ENCODE peak calls at places on chromosomes 16 and 17, in six cellular contexts. N is GM23248; X is prostate gland; W is neuronal stem cell; Y is CD8-positive, alpha-beta memory T cell; V is upper lobe of right lung. O is an unnamed sample. For H3K27me3, the result is how much of the 10 kb centered on the place peaks cover.

GRCh38 chr16:66668777-66669444 is 27.6 kb downstream of the CMTM4 start:
- DNase-seq in N (peak), X (no peak), W (no peak), Y (no peak), V (no peak), O (no peak)

GRCh38 chr16:67563708-67564468 is 1.6 kb downstream of the CTCF start:
- DNase-seq in N (peak), X (peak), W (no peak), Y (peak), V (no peak), O (peak)

GRCh38 chr17:29363716-29364115 is 26.4 kb upstream of the TAOK1 start:
- DNase-seq in N (no peak), X (no peak), W (no peak), Y (no peak), V (no peak), O (peak)

GRCh38 chr17:81884520-81884919 is 6.9 kb downstream of the ALYREF start:
- DNase-seq in N (no peak), X (no peak), W (no peak), Y (no peak), V (no peak), O (no peak)

GRCh38 chr17:50578173-50578572 is 17.7 kb downstream of the CACNA1G start:
- DNase-seq in N (no peak), X (no peak), W (no peak), Y (no peak), V (no peak), O (no peak)

GRCh38 chr16:30533146-30533522 is 1.5 kb downstream of the ZNF747 start:
- DNase-seq in N (no peak), X (no peak), W (no peak), Y (no peak), V (peak), O (peak)

GRCh38 chr16:82580293-82580900 is 46.4 kb upstream of the CDH13 start:
- DNase-seq in N (peak), X (peak), W (no peak), Y (no peak), V (no peak), O (no peak)

GRCh38 chr16:84374160-84374489 is 5.8 kb downstream of the ATP2C2 start:
- DNase-seq in N (peak), X (no peak), W (no peak), Y (no peak), V (no peak), O (no peak)

GRCh38 chr17:4087911-4088693 is 54.7 kb downstream of the ZZEF1 start:
- DNase-seq in N (peak), X (no peak), W (no peak), Y (no peak), V (no peak), O (no peak)

GRCh38 chr16:13372421-13372820 is 471.0 kb downstream of the SHISA9 start:
- DNase-seq in N (no peak), X (no peak), W (no peak), Y (no peak), V (no peak), O (no peak)

GRCh38 chr17:15444805-15445204 is 22.6 kb downstream of the CDRT4 start:
- DNase-seq in N (peak), X (no peak), W (no peak), Y (no peak), V (no peak), O (no peak)

GRCh38 chr17:58200024-58200633 is 7.6 kb downstream of the EPX start:
- DNase-seq in N (peak), X (peak), W (peak), Y (peak), V (peak), O (peak)

GRCh38 chr17:28481081-28481571 is 7.7 kb downstream of the SLC13A2 start:
- DNase-seq in N (no peak), X (no peak), W (no peak), Y (no peak), V (peak), O (no peak)

GRCh38 chr16:62014534-62014933 is 21.7 kb downstream of the CDH8 start:
- DNase-seq in N (no peak), X (no peak), W (no peak), Y (no peak), V (no peak), O (no peak)

GRCh38 chr17:82592289-82592683 is 56.0 kb downstream of the WDR45B start:
- DNase-seq in N (peak), X (peak), W (no peak), Y (no peak), V (peak), O (no peak)

GRCh38 chr17:73956595-73957465 is 246.6 kb upstream of the RPL38 start:
- DNase-seq in N (peak), X (no peak), W (peak), Y (no peak), V (peak), O (peak)

GRCh38 chr16:82658796-82659195 is 32.0 kb downstream of the CDH13 start:
- DNase-seq in N (no peak), X (no peak), W (no peak), Y (no peak), V (no peak), O (no peak)

GRCh38 chr16:74936902-74937560 is 47.9 kb downstream of the WDR59 start:
- DNase-seq in N (peak), X (no peak), W (no peak), Y (no peak), V (no peak), O (no peak)

GRCh38 chr17:57875109-57876022 is 25.5 kb upstream of the MRPS23 start:
- DNase-seq in N (peak), X (peak), W (peak), Y (no peak), V (peak), O (no peak)

GRCh38 chr16:84800579-84800978 is 19.2 kb upstream of the CRISPLD2 start:
- DNase-seq in N (no peak), X (no peak), W (no peak), Y (no peak), V (no peak), O (no peak)

GRCh38 chr17:58158181-58158580 is 8.6 kb upstream of the OR4D2 start:
- DNase-seq in N (no peak), X (no peak), W (no peak), Y (no peak), V (no peak), O (no peak)

GRCh38 chr16:86869288-86870022 is 291.1 kb downstream of the FOXL1 start:
- DNase-seq in N (no peak), X (no peak), W (no peak), Y (no peak), V (peak), O (no peak)

GRCh38 chr17:4449736-4450135 is 16.0 kb downstream of the SPNS3 start:
- DNase-seq in N (peak), X (no peak), W (no peak), Y (no peak), V (peak), O (no peak)

GRCh38 chr17:46044286-46044928 is 45.4 kb downstream of the STH start:
- DNase-seq in N (peak), X (peak), W (peak), Y (peak), V (no peak), O (peak)

GRCh38 chr17:75412455-75413317 is 7.2 kb upstream of the GRB2 start:
- DNase-seq in N (peak), X (peak), W (peak), Y (peak), V (no peak), O (no peak)

GRCh38 chr17:28892024-28892423 is 5.5 kb downstream of the FLOT2 start:
- DNase-seq in N (no peak), X (no peak), W (no peak), Y (no peak), V (no peak), O (no peak)

GRCh38 chr16:51154271-51155171 is 3.5 kb upstream of the SALL1 start:
- DNase-seq in N (no peak), X (no peak), W (no peak), Y (no peak), V (no peak), O (peak)

GRCh38 chr17:36807496-36808180 is 129.6 kb upstream of the LHX1 start:
- DNase-seq in N (no peak), X (no peak), W (no peak), Y (no peak), V (no peak), O (no peak)
- H3K27me3 ChIP-seq in N (half or more), X (under half), W (under half), Y (under half), V (half or more), O (under half)

GRCh38 chr16:704047-704446 is 1.6 kb downstream of the FBXL16 start:
- DNase-seq in N (no peak), X (no peak), W (no peak), Y (no peak), V (no peak), O (no peak)

GRCh38 chr16:703406-703805 is 2.2 kb downstream of the FBXL16 start:
- DNase-seq in N (no peak), X (no peak), W (no peak), Y (no peak), V (no peak), O (no peak)

GRCh38 chr16:698911-699671 is 6.5 kb downstream of the FBXL16 start:
- DNase-seq in N (no peak), X (no peak), W (no peak), Y (no peak), V (no peak), O (no peak)

GRCh38 chr16:702341-702740 is 3.3 kb downstream of the FBXL16 start:
- DNase-seq in N (no peak), X (no peak), W (no peak), Y (no peak), V (no peak), O (no peak)

DNA sequence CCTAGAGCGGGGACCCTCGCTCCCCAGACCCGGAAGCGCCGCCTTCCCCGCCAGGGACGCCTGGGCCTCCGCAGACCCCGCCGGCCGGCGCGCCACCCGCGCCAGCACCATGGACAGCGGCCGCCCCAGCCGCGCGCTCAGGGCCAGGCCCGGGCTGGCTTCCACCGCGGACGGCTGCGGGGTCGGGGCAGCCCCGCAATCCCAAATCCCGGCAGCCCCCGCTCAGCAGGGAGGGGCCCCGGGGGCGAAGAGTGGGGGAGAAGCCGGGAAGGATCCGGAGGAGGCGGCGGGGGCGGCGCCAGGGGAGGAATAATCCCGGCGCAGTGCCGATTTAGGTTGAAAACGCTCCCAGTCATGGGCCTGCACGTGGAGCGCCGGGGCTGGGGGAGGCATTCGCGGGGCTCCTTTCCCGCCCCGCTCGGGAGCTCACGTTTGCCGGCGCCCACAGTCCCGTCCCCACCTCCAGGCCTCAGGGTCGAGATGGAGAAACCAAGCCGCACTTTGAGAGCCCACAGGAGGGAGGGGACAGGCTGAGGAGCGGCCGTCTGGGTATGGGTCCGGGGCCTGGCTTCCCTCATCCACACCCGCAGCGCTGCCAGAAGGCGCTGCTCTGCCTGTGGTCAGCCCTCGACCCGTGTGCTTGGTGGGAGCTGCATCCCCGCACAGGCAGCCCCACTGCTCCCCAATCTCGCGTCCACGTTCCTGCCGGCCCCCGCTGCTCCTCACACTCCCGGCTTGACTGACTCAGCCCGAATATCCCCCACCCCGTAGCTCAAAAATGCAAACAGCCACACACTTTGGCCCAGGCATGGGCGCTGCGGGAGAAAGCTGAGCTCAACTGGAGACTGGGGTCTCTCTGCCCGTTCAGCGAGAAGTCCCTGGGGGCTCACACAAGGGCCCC is 4.7 kb downstream of the FBXL16 start:
- DNase-seq in N (peak), X (no peak), W (peak), Y (peak), V (no peak), O (no peak)
- H3K27me3 ChIP-seq in N (under half), X (under half), W (under half), Y (under half), V (half or more), O (under half)

GRCh38 chr17:9011001-9011400 is 10.3 kb upstream of the NTN1 start:
- DNase-seq in N (no peak), X (no peak), W (no peak), Y (no peak), V (no peak), O (no peak)

GRCh38 chr17:9009096-9009495 is 12.2 kb upstream of the NTN1 start:
- DNase-seq in N (no peak), X (no peak), W (no peak), Y (no peak), V (no peak), O (no peak)

GRCh38 chr17:9007052-9007714 is 14.1 kb upstream of the NTN1 start:
- DNase-seq in N (no peak), X (no peak), W (no peak), Y (no peak), V (no peak), O (no peak)

GRCh38 chr17:9006175-9006767 is 15.0 kb upstream of the NTN1 start:
- DNase-seq in N (no peak), X (no peak), W (no peak), Y (no peak), V (no peak), O (no peak)

DNA sequence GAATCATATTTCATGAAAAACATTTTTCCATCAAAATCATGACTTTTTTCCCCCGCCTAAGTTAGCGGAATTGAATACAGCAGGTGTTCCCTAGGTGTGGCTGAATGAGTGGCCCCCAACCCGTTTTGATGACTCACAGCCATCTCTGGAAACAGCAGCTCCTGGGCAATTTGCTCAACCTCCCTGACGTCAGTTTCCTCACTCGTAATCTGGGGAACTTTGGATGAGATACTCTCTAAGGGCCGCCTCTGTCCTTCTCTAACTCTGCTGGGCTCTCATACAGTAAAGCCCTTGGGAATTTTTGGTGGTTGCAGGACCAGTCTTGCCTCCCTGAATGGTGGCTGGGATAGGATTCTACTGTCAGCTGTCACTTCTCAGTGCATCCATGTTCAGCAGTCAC is 11.6 kb upstream of the NTN1 start:
- DNase-seq in N (no peak), X (no peak), W (no peak), Y (no peak), V (no peak), O (no peak)
- H3K27me3 ChIP-seq in N (under half), X (under half), W (under half), Y (under half), V (under half), O (under half)

DNA sequence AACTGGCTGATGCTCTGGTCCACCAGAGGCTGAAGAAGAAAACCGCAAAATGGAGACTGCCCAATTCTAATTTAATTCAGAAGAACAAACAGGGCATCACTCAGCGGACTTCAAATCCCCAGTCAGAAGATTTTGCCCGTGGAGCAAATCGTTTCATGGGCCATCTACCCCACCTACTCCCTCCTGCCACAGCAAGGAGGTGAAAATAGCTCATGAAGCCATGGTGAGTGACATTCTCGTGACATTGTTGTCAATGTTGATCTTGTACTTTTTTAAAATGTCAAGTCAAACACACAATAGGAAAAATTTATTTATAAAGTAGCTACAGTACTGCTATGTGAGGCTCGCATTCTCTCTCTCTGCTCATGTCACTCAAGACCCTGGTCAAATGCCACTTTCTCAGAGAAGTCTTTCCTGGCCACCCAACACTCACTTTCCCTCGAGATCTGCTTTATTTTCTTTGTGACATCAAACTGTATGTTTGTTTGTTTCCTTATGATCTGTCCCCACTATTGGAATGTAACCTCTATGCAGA is 31.3 kb upstream of the SOX9 start:
- DNase-seq in N (no peak), X (no peak), W (no peak), Y (no peak), V (no peak), O (no peak)
- H3K27me3 ChIP-seq in N (under half), X (under half), W (under half), Y (under half), V (under half), O (under half)

GRCh38 chr16:55643161-55643970 is 12.4 kb upstream of the SLC6A2 start:
- DNase-seq in N (peak), X (no peak), W (no peak), Y (no peak), V (no peak), O (no peak)

GRCh38 chr16:55647798-55648197 is 8.0 kb upstream of the SLC6A2 start:
- DNase-seq in N (peak), X (no peak), W (no peak), Y (no peak), V (no peak), O (no peak)

GRCh38 chr16:55642611-55643010 is 13.2 kb upstream of the SLC6A2 start:
- DNase-seq in N (no peak), X (no peak), W (no peak), Y (no peak), V (no peak), O (no peak)

GRCh38 chr16:55647343-55647742 is 8.4 kb upstream of the SLC6A2 start:
- DNase-seq in N (no peak), X (no peak), W (no peak), Y (no peak), V (no peak), O (no peak)

DNA sequence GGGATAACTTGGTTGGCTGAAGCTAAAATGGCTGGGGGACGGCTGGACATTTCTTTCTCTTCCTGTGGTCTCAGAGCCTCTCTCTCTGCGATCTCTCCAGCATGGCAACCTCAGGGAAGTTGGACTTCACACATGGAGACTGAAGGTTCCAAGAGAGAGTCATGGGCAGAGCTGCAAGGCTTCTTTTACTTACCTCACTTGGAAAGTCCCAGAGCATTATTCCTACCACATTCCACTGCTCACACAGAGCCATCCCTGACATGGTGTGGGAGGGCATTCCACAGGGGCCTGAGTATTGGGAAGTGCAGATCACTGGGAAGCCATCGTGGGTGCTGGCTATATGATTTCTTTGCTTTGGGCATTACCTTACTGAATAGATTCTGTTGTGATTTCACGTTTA is 9.8 kb upstream of the SLC6A2 start:
- DNase-seq in N (no peak), X (no peak), W (no peak), Y (no peak), V (no peak), O (no peak)
- H3K27me3 ChIP-seq in N (under half), X (under half), W (under half), Y (under half), V (under half), O (under half)

GRCh38 chr17:48554412-48555090 is 9.6 kb upstream of the HOXB2 start:
- DNase-seq in N (no peak), X (no peak), W (no peak), Y (peak), V (peak), O (no peak)
- H3K27me3 ChIP-seq in N (under half), X (under half), W (half or more), Y (under half), V (under half), O (under half)

DNA sequence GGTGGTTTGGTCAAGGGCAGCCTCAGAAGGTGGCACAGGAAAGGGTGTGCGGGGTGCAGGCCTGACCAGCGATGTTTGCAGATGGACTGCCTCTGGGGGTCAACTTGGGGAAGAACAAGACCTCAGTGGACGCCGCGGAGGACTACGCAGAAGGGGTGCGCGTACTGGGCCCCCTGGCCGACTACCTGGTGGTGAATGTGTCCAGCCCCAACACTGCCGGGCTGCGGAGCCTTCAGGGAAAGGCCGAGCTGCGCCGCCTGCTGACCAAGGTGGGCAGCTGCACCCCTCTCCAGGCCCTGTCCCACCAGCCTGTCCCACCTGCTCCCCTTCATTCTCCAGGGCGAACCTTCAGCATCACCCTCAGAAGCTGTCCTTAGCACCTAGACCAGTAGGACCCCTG is 12.5 kb downstream of the DHODH start:
- DNase-seq in N (no peak), X (no peak), W (peak), Y (no peak), V (no peak), O (no peak)
- H3K27me3 ChIP-seq in N (under half), X (under half), W (under half), Y (under half), V (under half), O (under half)

GRCh38 chr16:1276580-1276878 is 20.7 kb downstream of the TPSD1 start:
- DNase-seq in N (no peak), X (no peak), W (no peak), Y (no peak), V (no peak), O (no peak)
- H3K27me3 ChIP-seq in N (under half), X (under half), W (under half), Y (under half), V (under half), O (under half)

GRCh38 chr17:12647023-12647422 is 18.7 kb upstream of the MYOCD start:
- DNase-seq in N (no peak), X (no peak), W (no peak), Y (no peak), V (no peak), O (no peak)
- H3K27me3 ChIP-seq in N (under half), X (under half), W (under half), Y (under half), V (under half), O (under half)